ENCODE peak calls at places on chromosomes 2 and 18, in six cellular contexts. C is sigmoid colon, J is left ventricle myocardium inferior, S is hepatocyte, O is lung, V is brain microvascular endothelial cell. B is an unnamed sample. For H3K27me3 and H3K36me3, the result is how much of the 10 kb centered on the place peaks cover.

GRCh38 chr18:69636529-69637301 is 236.0 kb downstream of the DOK6 start:
- DNase-seq in C (no peak), J (no peak), S (no peak), O (no peak), V (no peak), B (peak)

GRCh38 chr18:59918320-59918755 is 18.5 kb downstream of the PMAIP1 start:
- DNase-seq in C (peak), J (peak), S (peak), O (no peak), V (no peak), B (no peak)

GRCh38 chr2:150612957-150613710 is 125.7 kb upstream of the RND3 start:
- DNase-seq in C (no peak), J (no peak), S (no peak), O (no peak), V (no peak), B (no peak)

GRCh38 chr2:237556773-237557632 is 9.4 kb upstream of the PRLH start:
- DNase-seq in C (no peak), J (no peak), S (no peak), O (no peak), V (no peak), B (no peak)

GRCh38 chr2:164657129-164657528 is 35.8 kb upstream of the GRB14 start:
- DNase-seq in C (no peak), J (no peak), S (no peak), O (no peak), V (peak), B (no peak)

GRCh38 chr2:58428553-58429284 is 187.6 kb upstream of the FANCL start:
- DNase-seq in C (no peak), J (no peak), S (peak), O (no peak), V (no peak), B (peak)

GRCh38 chr2:151343073-151343472 is 14.3 kb upstream of the TNFAIP6 start:
- DNase-seq in C (no peak), J (no peak), S (no peak), O (no peak), V (no peak), B (no peak)

GRCh38 chr2:2831656-2832055 is 500.6 kb upstream of the MYT1L start:
- DNase-seq in C (no peak), J (no peak), S (no peak), O (no peak), V (no peak), B (peak)

GRCh38 chr2:105873721-105874120 is 129.0 kb downstream of the NCK2 start:
- DNase-seq in C (no peak), J (no peak), S (peak), O (no peak), V (peak), B (peak)

GRCh38 chr2:159959136-159959535 is 103.3 kb downstream of the PLA2R1 start:
- DNase-seq in C (no peak), J (no peak), S (no peak), O (no peak), V (no peak), B (no peak)

GRCh38 chr2:85277416-85278158 is 50.2 kb downstream of the TGOLN2 start:
- DNase-seq in C (peak), J (peak), S (peak), O (no peak), V (peak), B (peak)

GRCh38 chr2:17850151-17850550 is 28.3 kb upstream of the KCNS3 start:
- DNase-seq in C (no peak), J (no peak), S (no peak), O (no peak), V (no peak), B (no peak)

GRCh38 chr2:232883116-232883721 is 13.2 kb downstream of the SNORC start:
- DNase-seq in C (no peak), J (no peak), S (no peak), O (no peak), V (no peak), B (peak)

GRCh38 chr2:142868281-142868762 is 9.1 kb upstream of the KYNU start:
- DNase-seq in C (peak), J (peak), S (no peak), O (peak), V (no peak), B (no peak)

GRCh38 chr2:72112981-72113846 is 34.4 kb downstream of the CYP26B1 start:
- DNase-seq in C (peak), J (no peak), S (no peak), O (peak), V (no peak), B (no peak)

GRCh38 chr2:210399440-210400041 is 77.0 kb downstream of the LANCL1 start:
- DNase-seq in C (no peak), J (no peak), S (peak), O (no peak), V (no peak), B (no peak)

GRCh38 chr2:185044323-185044874 is 446.1 kb downstream of the ZNF804A start:
- DNase-seq in C (no peak), J (no peak), S (peak), O (no peak), V (no peak), B (no peak)

GRCh38 chr2:40123321-40123720 is 328.6 kb downstream of the SLC8A1 start:
- DNase-seq in C (no peak), J (no peak), S (no peak), O (no peak), V (no peak), B (no peak)

GRCh38 chr2:13227543-13227942 is 510.8 kb downstream of the TRIB2 start:
- DNase-seq in C (no peak), J (no peak), S (no peak), O (no peak), V (no peak), B (no peak)

GRCh38 chr2:127628767-127629614 is 17.0 kb upstream of the GPR17 start:
- DNase-seq in C (no peak), J (no peak), S (no peak), O (no peak), V (no peak), B (peak)

GRCh38 chr2:211737282-211737681 is 801.3 kb downstream of the ERBB4 start:
- DNase-seq in C (no peak), J (no peak), S (no peak), O (no peak), V (peak), B (no peak)

GRCh38 chr2:205815645-205816044 is 133.3 kb downstream of the NRP2 start:
- DNase-seq in C (no peak), J (no peak), S (no peak), O (no peak), V (no peak), B (no peak)

GRCh38 chr2:98476192-98476868 is 31.7 kb downstream of the INPP4A start:
- DNase-seq in C (peak), J (no peak), S (no peak), O (no peak), V (no peak), B (peak)

GRCh38 chr2:8125741-8126691 is 555.8 kb upstream of the ID2 start:
- DNase-seq in C (no peak), J (peak), S (peak), O (no peak), V (peak), B (no peak)

GRCh38 chr2:191359186-191359585 is 114.0 kb downstream of the MYO1B start:
- DNase-seq in C (no peak), J (no peak), S (no peak), O (no peak), V (no peak), B (no peak)

GRCh38 chr18:46224181-46224775 is 120.1 kb downstream of the HAUS1 start:
- DNase-seq in C (no peak), J (no peak), S (no peak), O (no peak), V (no peak), B (no peak)

GRCh38 chr2:45965841-45966498 is 314.5 kb downstream of the PRKCE start:
- DNase-seq in C (peak), J (no peak), S (no peak), O (no peak), V (no peak), B (no peak)

GRCh38 chr2:79512442-79513401 is at the start of gene CTNNA2:
- DNase-seq in C (no peak), J (no peak), S (peak), O (no peak), V (no peak), B (peak)

GRCh38 chr2:190320696-190321095 is 1.1 kb upstream of the HIBCH start:
- DNase-seq in C (no peak), J (no peak), S (no peak), O (no peak), V (no peak), B (no peak)

GRCh38 chr18:49731421-49731841 is 81.9 kb downstream of the ACAA2 start:
- DNase-seq in C (no peak), J (no peak), S (no peak), O (no peak), V (no peak), B (no peak)

GRCh38 chr2:165572155-165572554 is 102.7 kb downstream of the CSRNP3 start:
- DNase-seq in C (no peak), J (no peak), S (peak), O (no peak), V (peak), B (no peak)

GRCh38 chr2:240296104-240296406 is 139.4 kb upstream of the GPC1 start:
- DNase-seq in C (no peak), J (no peak), S (no peak), O (no peak), V (no peak), B (peak)

GRCh38 chr2:25201265-25201664 is 32.9 kb upstream of the POMC start:
- DNase-seq in C (no peak), J (no peak), S (no peak), O (no peak), V (no peak), B (no peak)

GRCh38 chr2:205700331-205701132 is 18.2 kb downstream of the NRP2 start:
- DNase-seq in C (no peak), J (no peak), S (peak), O (no peak), V (peak), B (no peak)

GRCh38 chr2:65231121-65231520 is 3.5 kb downstream of the ACTR2 start:
- DNase-seq in C (no peak), J (no peak), S (no peak), O (no peak), V (no peak), B (no peak)

GRCh38 chr2:64133354-64133753 is 10.9 kb downstream of the PELI1 start:
- DNase-seq in C (no peak), J (no peak), S (no peak), O (no peak), V (no peak), B (no peak)
- H3K27me3 ChIP-seq in C (under half), J (under half), S (under half), O (under half), V (under half), B (under half)

GRCh38 chr2:70282439-70282838 is 11.1 kb downstream of the SNRPG start:
- DNase-seq in C (no peak), J (no peak), S (no peak), O (no peak), V (no peak), B (no peak)

GRCh38 chr2:70283500-70284191 is 9.9 kb downstream of the SNRPG start:
- DNase-seq in C (no peak), J (no peak), S (no peak), O (no peak), V (no peak), B (no peak)

DNA sequence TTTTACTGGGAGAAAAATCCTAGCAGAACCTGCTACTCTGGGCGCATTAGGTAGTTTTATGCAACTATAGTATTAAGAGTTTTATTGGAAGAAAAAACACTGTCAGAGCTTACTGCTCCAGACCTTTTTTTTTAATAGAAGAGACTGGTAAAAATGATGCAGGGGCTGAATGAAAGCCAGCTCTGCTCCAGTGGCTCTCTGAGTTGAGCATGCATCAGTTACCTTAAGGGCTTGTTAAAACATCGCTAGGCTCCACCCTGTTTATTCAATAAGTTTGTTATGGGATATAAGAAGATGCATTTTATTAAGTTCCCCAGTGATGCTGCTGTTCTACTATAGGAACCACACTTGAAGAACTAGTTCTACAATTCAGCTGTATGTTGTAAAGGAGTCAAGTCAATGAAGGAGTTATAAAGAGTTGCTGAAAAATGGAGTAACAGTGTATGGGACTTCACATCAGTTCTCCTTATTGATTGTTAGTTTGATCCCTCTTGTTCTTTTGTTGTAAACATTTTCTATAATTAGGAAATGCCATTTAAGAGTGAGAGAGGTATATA is 13.2 kb downstream of the SNRPG start:
- DNase-seq in C (no peak), J (no peak), S (no peak), O (no peak), V (no peak), B (no peak)
- H3K36me3 ChIP-seq in C (under half), J (half or more), S (under half), O (under half), V (under half), B (under half)

DNA sequence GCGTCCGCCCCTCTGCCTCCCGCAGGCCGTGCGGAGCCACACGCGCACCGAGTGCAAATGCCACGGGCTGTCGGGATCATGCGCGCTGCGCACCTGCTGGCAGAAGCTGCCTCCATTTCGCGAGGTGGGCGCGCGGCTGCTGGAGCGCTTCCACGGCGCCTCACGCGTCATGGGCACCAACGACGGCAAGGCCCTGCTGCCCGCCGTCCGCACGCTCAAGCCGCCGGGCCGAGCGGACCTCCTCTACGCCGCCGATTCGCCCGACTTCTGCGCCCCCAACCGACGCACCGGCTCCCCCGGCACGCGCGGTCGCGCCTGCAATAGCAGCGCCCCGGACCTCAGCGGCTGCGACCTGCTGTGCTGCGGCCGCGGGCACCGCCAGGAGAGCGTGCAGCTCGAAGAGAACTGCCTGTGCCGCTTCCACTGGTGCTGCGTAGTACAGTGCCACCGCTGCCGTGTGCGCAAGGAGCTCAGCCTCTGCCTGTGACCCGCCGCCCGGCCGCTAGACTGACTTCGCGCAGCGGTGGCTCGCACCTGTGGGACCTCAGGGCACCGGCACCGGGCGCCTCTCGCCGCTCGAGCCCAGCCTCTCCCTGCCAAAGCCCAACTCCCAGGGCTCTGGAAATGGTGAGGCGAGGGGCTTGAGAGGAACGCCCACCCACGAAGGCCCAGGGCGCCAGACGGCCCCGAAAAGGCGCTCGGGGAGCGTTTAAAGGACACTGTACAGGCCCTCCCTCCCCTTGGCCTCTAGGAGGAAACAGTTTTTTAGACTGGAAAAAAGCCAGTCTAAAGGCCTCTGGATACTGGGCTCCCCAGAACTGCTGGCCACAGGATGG is 7.1 kb upstream of the WNT10A start:
- DNase-seq in C (no peak), J (no peak), S (no peak), O (no peak), V (no peak), B (peak)
- H3K4me3 ChIP-seq in C (no peak), J (peak), S (no peak), O (no peak), V (no peak), B (no peak)

GRCh38 chr2:138780908-138781307 is 718 bp upstream of the NXPH2 start:
- DNase-seq in C (no peak), J (no peak), S (no peak), O (no peak), V (no peak), B (no peak)
- H3K27me3 ChIP-seq in C (under half), J (half or more), S (under half), O (under half), V (under half), B (half or more)

GRCh38 chr18:55265916-55266488 is 306.7 kb upstream of the CCDC68 start:
- DNase-seq in C (no peak), J (no peak), S (no peak), O (no peak), V (peak), B (no peak)
- H3K36me3 ChIP-seq in C (under half), J (under half), S (under half), O (under half), V (under half), B (under half)

GRCh38 chr2:170715932-170716777 is 1.0 kb downstream of the SP5 start:
- DNase-seq in C (peak), J (no peak), S (peak), O (no peak), V (no peak), B (peak)
- H3K4me3 ChIP-seq in C (peak), J (peak), S (peak), O (peak), V (no peak), B (peak)

GRCh38 chr2:176161041-176161785 is 4.1 kb downstream of the HOXD3 start:
- DNase-seq in C (no peak), J (no peak), S (no peak), O (no peak), V (no peak), B (no peak)

GRCh38 chr2:176160251-176161040 is 3.3 kb downstream of the HOXD3 start:
- DNase-seq in C (no peak), J (no peak), S (no peak), O (no peak), V (no peak), B (peak)

GRCh38 chr2:176162911-176163654 is 6.0 kb downstream of the HOXD3 start:
- DNase-seq in C (no peak), J (no peak), S (no peak), O (no peak), V (no peak), B (peak)

GRCh38 chr2:176163655-176164021 is 6.5 kb downstream of the HOXD3 start:
- DNase-seq in C (no peak), J (no peak), S (no peak), O (no peak), V (no peak), B (peak)

GRCh38 chr2:176161817-176162626 is 4.9 kb downstream of the HOXD3 start:
- DNase-seq in C (no peak), J (no peak), S (no peak), O (no peak), V (no peak), B (no peak)
- H3K27me3 ChIP-seq in C (half or more), J (half or more), S (half or more), O (under half), V (half or more), B (half or more)